ENCODE peak calls at places on chromosomes 3 and 15, in four cellular contexts. One of them, this sample, is unnamed.

GRCh38 chr3:111738238-111738637 is 120.8 kb upstream of the PHLDB2 start:
- DNase-seq in astrocyte of the hippocampus: no peak
- DNase-seq in NCI-H2107: no peak
- DNase-seq in mucosa of gallbladder: no peak
- DNase-seq in this sample: no peak

GRCh38 chr3:71872256-71872655 is 87.3 kb upstream of the PROK2 start:
- DNase-seq in mucosa of gallbladder: no peak
- DNase-seq in NCI-H2107: no peak
- DNase-seq in astrocyte of the hippocampus: no peak
- DNase-seq in this sample: no peak

GRCh38 chr3:45104715-45105711 is 41.2 kb downstream of the CDCP1 start:
- DNase-seq in NCI-H2107: no peak
- DNase-seq in astrocyte of the hippocampus: no peak
- DNase-seq in mucosa of gallbladder: no peak
- DNase-seq in this sample: no peak

GRCh38 chr3:133525435-133525834 is 48.1 kb upstream of the CDV3 start:
- DNase-seq in NCI-H2107: no peak
- DNase-seq in astrocyte of the hippocampus: no peak
- DNase-seq in mucosa of gallbladder: no peak
- DNase-seq in this sample: no peak

GRCh38 chr3:189952272-189952671 is 168.4 kb downstream of the P3H2 start:
- DNase-seq in mucosa of gallbladder: no peak
- DNase-seq in astrocyte of the hippocampus: no peak
- DNase-seq in NCI-H2107: no peak
- DNase-seq in this sample: no peak

GRCh38 chr3:195073866-195074860 is 196.8 kb downstream of the XXYLT1 start:
- DNase-seq in NCI-H2107: no peak
- DNase-seq in mucosa of gallbladder: no peak
- DNase-seq in astrocyte of the hippocampus: no peak
- DNase-seq in this sample: no peak

GRCh38 chr3:156579427-156579851 is 24.5 kb upstream of the SSR3 start:
- DNase-seq in astrocyte of the hippocampus: no peak
- DNase-seq in mucosa of gallbladder: no peak
- DNase-seq in NCI-H2107: no peak
- DNase-seq in this sample: no peak

GRCh38 chr3:133295199-133295901 is 104.5 kb upstream of the BFSP2 start:
- DNase-seq in NCI-H2107: peak
- DNase-seq in mucosa of gallbladder: no peak
- DNase-seq in astrocyte of the hippocampus: peak
- DNase-seq in this sample: no peak

GRCh38 chr15:100725121-100726069 is 123.0 kb downstream of the ASB7 start:
- DNase-seq in NCI-H2107: no peak
- DNase-seq in astrocyte of the hippocampus: peak
- DNase-seq in mucosa of gallbladder: no peak
- DNase-seq in this sample: no peak

GRCh38 chr3:39267631-39268553 is 11.9 kb downstream of the CX3CR1 start:
- DNase-seq in mucosa of gallbladder: no peak
- DNase-seq in NCI-H2107: no peak
- DNase-seq in astrocyte of the hippocampus: no peak
- DNase-seq in this sample: peak

GRCh38 chr3:156132313-156132712 is 11.9 kb downstream of the KCNAB1 start:
- DNase-seq in astrocyte of the hippocampus: no peak
- DNase-seq in NCI-H2107: no peak
- DNase-seq in mucosa of gallbladder: no peak
- DNase-seq in this sample: no peak

GRCh38 chr3:94159062-94159726 is 96.3 kb downstream of the NSUN3 start:
- DNase-seq in NCI-H2107: no peak
- DNase-seq in mucosa of gallbladder: no peak
- DNase-seq in astrocyte of the hippocampus: peak
- DNase-seq in this sample: no peak

GRCh38 chr3:51379301-51379700 is 5.8 kb upstream of the MANF start:
- DNase-seq in mucosa of gallbladder: no peak
- DNase-seq in NCI-H2107: no peak
- DNase-seq in astrocyte of the hippocampus: no peak
- DNase-seq in this sample: peak

GRCh38 chr3:184335661-184336483 is 1.5 kb upstream of the FAM131A start:
- DNase-seq in NCI-H2107: peak
- DNase-seq in astrocyte of the hippocampus: peak
- DNase-seq in mucosa of gallbladder: peak
- DNase-seq in this sample: peak

GRCh38 chr15:91426412-91426811 is 326.4 kb downstream of the SV2B start:
- DNase-seq in mucosa of gallbladder: no peak
- DNase-seq in astrocyte of the hippocampus: peak
- DNase-seq in NCI-H2107: no peak
- DNase-seq in this sample: no peak

GRCh38 chr3:135083179-135083578 is 288.1 kb downstream of the EPHB1 start:
- DNase-seq in astrocyte of the hippocampus: no peak
- DNase-seq in mucosa of gallbladder: no peak
- DNase-seq in NCI-H2107: peak
- DNase-seq in this sample: no peak

GRCh38 chr3:3664916-3665315 is 134.3 kb upstream of the LRRN1 start:
- DNase-seq in NCI-H2107: no peak
- DNase-seq in mucosa of gallbladder: no peak
- DNase-seq in astrocyte of the hippocampus: peak
- DNase-seq in this sample: no peak

GRCh38 chr15:101248274-101248673 is 3.6 kb downstream of the CHSY1 start:
- DNase-seq in astrocyte of the hippocampus: no peak
- DNase-seq in NCI-H2107: no peak
- DNase-seq in mucosa of gallbladder: no peak
- DNase-seq in this sample: no peak

GRCh38 chr3:72186485-72186864 is 401.5 kb upstream of the PROK2 start:
- DNase-seq in astrocyte of the hippocampus: peak
- DNase-seq in mucosa of gallbladder: no peak
- DNase-seq in NCI-H2107: no peak
- DNase-seq in this sample: no peak

GRCh38 chr15:31439328-31439727 is 112.7 kb downstream of the KLF13 start:
- DNase-seq in mucosa of gallbladder: no peak
- DNase-seq in NCI-H2107: no peak
- DNase-seq in astrocyte of the hippocampus: peak
- DNase-seq in this sample: no peak

GRCh38 chr3:42189071-42189470 is 76.9 kb downstream of the CCK start:
- DNase-seq in NCI-H2107: no peak
- DNase-seq in mucosa of gallbladder: peak
- DNase-seq in astrocyte of the hippocampus: no peak
- DNase-seq in this sample: no peak

This sample was measured in naive thymus-derived CD4-positive, alpha-beta T cell.